ENCODE peak calls at places on chromosomes 13 and 19, in ten cellular contexts. One of them, this sample, is unnamed.

GRCh38 chr13:108342369-108343289 is 73.1 kb downstream of the TNFSF13B start:
- DNase-seq in stomach: no peak
- DNase-seq in CD4-positive, alpha-beta T cell: peak; percentile 6
- DNase-seq in heart left ventricle: no peak
- DNase-seq in uterus: no peak
- DNase-seq in spleen: no peak
- DNase-seq in tibial artery: no peak
- DNase-seq in CD8-positive, alpha-beta T cell: no peak
- DNase-seq in fibroblast of lung: peak; percentile 38
- DNase-seq in OCI-LY7: no peak
- DNase-seq in this sample: no peak

GRCh38 chr19:55353356-55353802 is 1.1 kb downstream of the COX6B2 start:
- DNase-seq in stomach: no peak
- DNase-seq in CD4-positive, alpha-beta T cell: no peak
- DNase-seq in heart left ventricle: no peak
- DNase-seq in uterus: no peak
- DNase-seq in spleen: no peak
- DNase-seq in tibial artery: no peak
- DNase-seq in CD8-positive, alpha-beta T cell: no peak
- DNase-seq in fibroblast of lung: no peak
- DNase-seq in OCI-LY7: no peak
- DNase-seq in this sample: no peak

GRCh38 chr13:95756072-95756471 is 79.1 kb downstream of the DNAJC3 start:
- DNase-seq in stomach: no peak
- DNase-seq in CD4-positive, alpha-beta T cell: no peak
- DNase-seq in heart left ventricle: no peak
- DNase-seq in uterus: no peak
- DNase-seq in spleen: no peak
- DNase-seq in tibial artery: no peak
- DNase-seq in CD8-positive, alpha-beta T cell: no peak
- DNase-seq in fibroblast of lung: no peak
- DNase-seq in OCI-LY7: no peak
- DNase-seq in this sample: no peak

GRCh38 chr13:75656590-75656989 is 20.5 kb downstream of the LMO7 start:
- DNase-seq in stomach: no peak
- DNase-seq in CD4-positive, alpha-beta T cell: no peak
- DNase-seq in heart left ventricle: no peak
- DNase-seq in uterus: no peak
- DNase-seq in spleen: no peak
- DNase-seq in tibial artery: no peak
- DNase-seq in CD8-positive, alpha-beta T cell: no peak
- DNase-seq in fibroblast of lung: peak; percentile 44
- DNase-seq in OCI-LY7: no peak
- DNase-seq in this sample: no peak

GRCh38 chr19:54142166-54142780 is 4.7 kb downstream of the CNOT3 start:
- DNase-seq in stomach: no peak
- DNase-seq in CD4-positive, alpha-beta T cell: no peak
- DNase-seq in heart left ventricle: no peak
- DNase-seq in uterus: no peak
- DNase-seq in spleen: no peak
- DNase-seq in tibial artery: no peak
- DNase-seq in CD8-positive, alpha-beta T cell: no peak
- DNase-seq in fibroblast of lung: peak; percentile 29
- DNase-seq in OCI-LY7: no peak
- DNase-seq in this sample: no peak

GRCh38 chr13:37640499-37640898 is 41.9 kb upstream of the POSTN start:
- DNase-seq in stomach: no peak
- DNase-seq in CD4-positive, alpha-beta T cell: no peak
- DNase-seq in heart left ventricle: no peak
- DNase-seq in uterus: no peak
- DNase-seq in spleen: no peak
- DNase-seq in tibial artery: no peak
- DNase-seq in CD8-positive, alpha-beta T cell: no peak
- DNase-seq in fibroblast of lung: peak; percentile 78
- DNase-seq in OCI-LY7: peak; percentile 18
- DNase-seq in this sample: no peak

GRCh38 chr19:12208221-12208620 is 45.3 kb downstream of the ZNF136 start:
- DNase-seq in stomach: no peak
- DNase-seq in CD4-positive, alpha-beta T cell: no peak
- DNase-seq in heart left ventricle: no peak
- DNase-seq in uterus: no peak
- DNase-seq in spleen: no peak
- DNase-seq in tibial artery: no peak
- DNase-seq in CD8-positive, alpha-beta T cell: no peak
- DNase-seq in fibroblast of lung: no peak
- DNase-seq in OCI-LY7: no peak
- DNase-seq in this sample: no peak

GRCh38 chr19:29445246-29445645 is 80.5 kb upstream of the VSTM2B start:
- DNase-seq in stomach: no peak
- DNase-seq in CD4-positive, alpha-beta T cell: no peak
- DNase-seq in heart left ventricle: no peak
- DNase-seq in uterus: no peak
- DNase-seq in spleen: no peak
- DNase-seq in tibial artery: no peak
- DNase-seq in CD8-positive, alpha-beta T cell: no peak
- DNase-seq in fibroblast of lung: no peak
- DNase-seq in OCI-LY7: no peak
- DNase-seq in this sample: no peak

GRCh38 chr13:99439048-99439447 is 62.2 kb upstream of the TM9SF2 start:
- DNase-seq in stomach: no peak
- DNase-seq in CD4-positive, alpha-beta T cell: no peak
- DNase-seq in heart left ventricle: no peak
- DNase-seq in uterus: no peak
- DNase-seq in spleen: no peak
- DNase-seq in tibial artery: no peak
- DNase-seq in CD8-positive, alpha-beta T cell: no peak
- DNase-seq in fibroblast of lung: no peak
- DNase-seq in OCI-LY7: no peak
- DNase-seq in this sample: no peak

GRCh38 chr13:36337938-36338337 is 8.3 kb downstream of the SPART start:
- DNase-seq in stomach: no peak
- DNase-seq in CD4-positive, alpha-beta T cell: no peak
- DNase-seq in heart left ventricle: no peak
- DNase-seq in uterus: no peak
- DNase-seq in spleen: no peak
- DNase-seq in tibial artery: no peak
- DNase-seq in CD8-positive, alpha-beta T cell: no peak
- DNase-seq in fibroblast of lung: no peak
- DNase-seq in OCI-LY7: no peak
- DNase-seq in this sample: no peak

GRCh38 chr19:7665076-7665475 is 3.8 kb upstream of the RETN start:
- DNase-seq in stomach: no peak
- DNase-seq in CD4-positive, alpha-beta T cell: no peak
- DNase-seq in heart left ventricle: no peak
- DNase-seq in uterus: no peak
- DNase-seq in spleen: no peak
- DNase-seq in tibial artery: no peak
- DNase-seq in CD8-positive, alpha-beta T cell: no peak
- DNase-seq in fibroblast of lung: no peak
- DNase-seq in OCI-LY7: no peak
- DNase-seq in this sample: no peak

GRCh38 chr19:30781519-30781918 is 409.3 kb downstream of the ZNF536 start:
- DNase-seq in stomach: no peak
- DNase-seq in CD4-positive, alpha-beta T cell: no peak
- DNase-seq in heart left ventricle: no peak
- DNase-seq in uterus: no peak
- DNase-seq in spleen: no peak
- DNase-seq in tibial artery: no peak
- DNase-seq in CD8-positive, alpha-beta T cell: no peak
- DNase-seq in fibroblast of lung: no peak
- DNase-seq in OCI-LY7: no peak
- DNase-seq in this sample: no peak

GRCh38 chr19:56116606-56117005 is 4.5 kb downstream of the ZNF787 start:
- DNase-seq in stomach: no peak
- DNase-seq in CD4-positive, alpha-beta T cell: no peak
- DNase-seq in heart left ventricle: no peak
- DNase-seq in uterus: no peak
- DNase-seq in spleen: no peak
- DNase-seq in tibial artery: no peak
- DNase-seq in CD8-positive, alpha-beta T cell: no peak
- DNase-seq in fibroblast of lung: no peak
- DNase-seq in OCI-LY7: no peak
- DNase-seq in this sample: peak; percentile 26

GRCh38 chr19:37217533-37217854 is 520 bp upstream of the ZNF383 start:
- DNase-seq in stomach: no peak
- DNase-seq in CD4-positive, alpha-beta T cell: no peak
- DNase-seq in heart left ventricle: no peak
- DNase-seq in uterus: no peak
- DNase-seq in spleen: no peak
- DNase-seq in tibial artery: no peak
- DNase-seq in CD8-positive, alpha-beta T cell: no peak
- DNase-seq in fibroblast of lung: no peak
- DNase-seq in OCI-LY7: no peak
- DNase-seq in this sample: no peak

DNA sequence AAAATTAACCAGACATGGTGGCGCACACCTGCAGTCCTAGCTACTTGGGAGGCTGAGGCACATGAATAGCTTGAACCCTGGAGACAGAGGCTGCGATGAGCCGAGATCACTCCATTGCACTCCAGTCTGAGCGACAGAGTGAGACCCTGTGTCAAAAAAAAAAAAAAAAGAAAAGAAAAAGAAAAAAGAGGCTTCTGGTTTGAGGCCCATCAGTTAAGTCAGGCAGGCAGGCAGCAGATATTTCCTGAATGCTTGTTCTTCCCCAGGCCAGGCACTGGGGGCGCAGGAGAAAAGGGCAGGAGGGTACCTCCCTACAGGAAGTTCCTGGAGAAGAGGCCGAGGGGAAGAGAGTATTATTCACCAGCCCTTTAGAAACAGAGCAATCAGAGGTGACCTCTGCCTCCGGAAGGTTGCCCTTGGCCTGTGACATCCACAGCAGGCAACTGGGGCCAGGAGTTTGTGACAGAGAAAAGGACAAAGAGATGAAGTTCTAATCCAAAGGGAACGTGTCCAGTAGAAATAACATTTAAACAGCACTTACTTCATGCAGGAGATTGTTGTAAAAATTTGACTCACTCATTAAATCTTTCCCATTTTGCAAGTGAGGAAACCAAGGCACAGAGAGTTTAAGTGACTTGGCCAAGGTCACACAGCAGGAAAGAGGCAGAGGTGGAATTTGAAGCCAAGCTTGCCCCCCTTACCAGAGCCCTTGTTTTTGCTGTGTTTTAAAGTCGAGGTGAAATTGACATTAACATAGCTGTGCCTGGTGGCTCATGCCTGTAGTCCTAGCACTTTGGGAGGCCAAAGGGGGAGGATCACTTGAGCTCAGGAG is 4.3 kb upstream of the RLN3 start:
- DNase-seq in stomach: peak; percentile 58
- DNase-seq in CD4-positive, alpha-beta T cell: no peak
- DNase-seq in heart left ventricle: peak; percentile 46
- DNase-seq in uterus: peak; percentile 30
- DNase-seq in spleen: peak; percentile 82
- DNase-seq in tibial artery: no peak
- DNase-seq in CD8-positive, alpha-beta T cell: no peak
- DNase-seq in fibroblast of lung: peak; percentile 54
- DNase-seq in OCI-LY7: no peak
- DNase-seq in this sample: peak; percentile 63
- TF ChIP-seq CTCF in stomach: peak; percentile 30
- TF ChIP-seq CTCF in CD4-positive, alpha-beta T cell: peak; percentile 26
- TF ChIP-seq CTCF in heart left ventricle: peak; percentile 53
- TF ChIP-seq CTCF in uterus: no peak
- TF ChIP-seq CTCF in spleen: peak; percentile 69
- TF ChIP-seq CTCF in tibial artery: peak; percentile 25
- TF ChIP-seq CTCF in CD8-positive, alpha-beta T cell: no peak
- TF ChIP-seq CTCF in fibroblast of lung: peak; percentile 35
- TF ChIP-seq CTCF in OCI-LY7: peak; percentile 61
- TF ChIP-seq CTCF in this sample: peak; percentile 54

DNA sequence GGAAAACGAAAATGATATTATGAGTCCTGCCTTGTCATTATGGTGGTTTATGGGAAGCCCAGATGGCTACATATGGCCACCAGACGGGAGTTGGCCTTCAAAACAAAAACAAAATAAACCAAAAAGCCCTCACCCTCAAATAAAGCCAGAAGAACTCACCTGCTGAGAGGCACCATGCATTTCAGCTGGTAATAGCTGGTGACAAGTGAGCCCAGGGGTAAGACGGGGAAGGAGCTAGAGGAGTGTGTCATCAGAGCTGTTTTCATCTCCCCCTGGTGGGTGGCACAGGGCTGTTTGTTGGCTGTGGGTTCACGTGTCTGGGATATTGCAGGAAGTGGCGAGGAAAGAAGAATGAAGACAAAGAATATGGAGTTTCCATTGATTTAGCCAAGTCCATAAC is 152.9 kb downstream of the EFNB2 start:
- DNase-seq in stomach: no peak
- DNase-seq in CD4-positive, alpha-beta T cell: no peak
- DNase-seq in heart left ventricle: no peak
- DNase-seq in uterus: no peak
- DNase-seq in spleen: no peak
- DNase-seq in tibial artery: no peak
- DNase-seq in CD8-positive, alpha-beta T cell: no peak
- DNase-seq in fibroblast of lung: no peak
- DNase-seq in OCI-LY7: no peak
- DNase-seq in this sample: no peak
- H3K9me3 ChIP-seq in stomach: no peaks in the 10 kb centered on the region
- H3K9me3 ChIP-seq in CD4-positive, alpha-beta T cell: no peaks in the 10 kb centered on the region
- H3K9me3 ChIP-seq in heart left ventricle: no peaks in the 10 kb centered on the region
- H3K9me3 ChIP-seq in uterus: no peaks in the 10 kb centered on the region
- H3K9me3 ChIP-seq in spleen: no peaks in the 10 kb centered on the region
- H3K9me3 ChIP-seq in tibial artery: no peaks in the 10 kb centered on the region
- H3K9me3 ChIP-seq in CD8-positive, alpha-beta T cell: no peaks in the 10 kb centered on the region
- H3K9me3 ChIP-seq in fibroblast of lung: no peaks in the 10 kb centered on the region
- H3K9me3 ChIP-seq in OCI-LY7: no peaks in the 10 kb centered on the region
- H3K9me3 ChIP-seq in this sample: no peaks in the 10 kb centered on the region

DNA sequence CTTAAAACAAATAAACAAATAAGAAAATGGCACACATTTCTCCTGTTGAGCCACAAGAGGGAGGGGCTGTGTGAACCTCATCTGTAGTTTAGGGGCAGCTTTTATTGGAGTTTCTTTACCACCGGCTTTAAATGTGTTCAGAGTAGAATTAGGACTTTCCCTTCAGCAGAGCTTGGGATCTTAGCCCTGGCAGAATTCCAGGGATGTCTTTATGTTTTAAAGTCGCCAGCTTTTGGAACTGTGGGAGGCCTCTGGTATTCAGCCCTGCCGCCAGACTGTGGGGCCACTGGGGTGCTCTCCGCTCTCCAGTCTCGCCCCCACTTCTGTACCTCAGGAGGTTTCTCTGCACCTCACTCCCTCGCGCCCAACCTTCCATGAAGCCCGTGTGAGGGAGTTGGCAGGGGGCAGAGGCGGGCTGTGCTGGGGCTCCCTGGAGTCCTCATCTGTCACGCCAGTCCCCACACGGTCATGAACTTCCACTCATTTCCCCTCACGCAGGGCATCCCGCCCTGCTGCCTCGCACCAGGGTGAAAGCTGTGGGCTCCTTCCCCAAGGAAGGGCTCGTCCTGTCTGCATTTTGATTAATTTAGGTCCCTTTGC is 31.5 kb downstream of the CCDC8 start:
- DNase-seq in stomach: no peak
- DNase-seq in CD4-positive, alpha-beta T cell: no peak
- DNase-seq in heart left ventricle: no peak
- DNase-seq in uterus: no peak
- DNase-seq in spleen: no peak
- DNase-seq in tibial artery: no peak
- DNase-seq in CD8-positive, alpha-beta T cell: no peak
- DNase-seq in fibroblast of lung: no peak
- DNase-seq in OCI-LY7: no peak
- DNase-seq in this sample: no peak
- TF ChIP-seq CTCF in stomach: no peak
- TF ChIP-seq CTCF in CD4-positive, alpha-beta T cell: no peak
- TF ChIP-seq CTCF in heart left ventricle: no peak
- TF ChIP-seq CTCF in uterus: no peak
- TF ChIP-seq CTCF in spleen: no peak
- TF ChIP-seq CTCF in tibial artery: no peak
- TF ChIP-seq CTCF in CD8-positive, alpha-beta T cell: no peak
- TF ChIP-seq CTCF in fibroblast of lung: no peak
- TF ChIP-seq CTCF in OCI-LY7: no peak
- TF ChIP-seq CTCF in this sample: no peak

GRCh38 chr19:33339750-33340029 is 33.8 kb upstream of the CEBPG start:
- DNase-seq in stomach: no peak
- DNase-seq in CD4-positive, alpha-beta T cell: no peak
- DNase-seq in heart left ventricle: no peak
- DNase-seq in uterus: no peak
- DNase-seq in spleen: no peak
- DNase-seq in tibial artery: no peak
- DNase-seq in CD8-positive, alpha-beta T cell: no peak
- DNase-seq in fibroblast of lung: no peak
- DNase-seq in OCI-LY7: no peak
- DNase-seq in this sample: no peak
- H3K9me3 ChIP-seq in stomach: no peaks in the 10 kb centered on the region
- H3K9me3 ChIP-seq in CD4-positive, alpha-beta T cell: no peaks in the 10 kb centered on the region
- H3K9me3 ChIP-seq in heart left ventricle: no peaks in the 10 kb centered on the region
- H3K9me3 ChIP-seq in uterus: no peaks in the 10 kb centered on the region
- H3K9me3 ChIP-seq in spleen: no peaks in the 10 kb centered on the region
- H3K9me3 ChIP-seq in tibial artery: no peaks in the 10 kb centered on the region
- H3K9me3 ChIP-seq in CD8-positive, alpha-beta T cell: no peaks in the 10 kb centered on the region
- H3K9me3 ChIP-seq in fibroblast of lung: no peaks in the 10 kb centered on the region
- H3K9me3 ChIP-seq in OCI-LY7: no peaks in the 10 kb centered on the region
- H3K9me3 ChIP-seq in this sample: no peaks in the 10 kb centered on the region